ENCODE peak calls at places on chromosomes 4 and X, in ten cellular contexts. X is AG08396; E is stromal cell of bone marrow; Q is spleen; K is kidney glomerular epithelial cell; Z is Daoy; P is activated CD8-positive, alpha-beta memory T cell treated with anti-CD3 and anti-CD28 coated beads for 1 hour; C is NCI-H1417; T is lower leg skin; I is nephron progenitor cell. L is an unnamed sample.

GRCh38 chr4:123408471-123409084 is 12.0 kb downstream of the SPRY1 start:
- DNase-seq in X (no peak), E (no peak), Q (no peak), K (no peak), Z (no peak), P (no peak), C (no peak), T (no peak), I (no peak), L (no peak)

GRCh38 chr4:39975488-39976089 is 2.1 kb downstream of the PDS5A start:
- DNase-seq in X (peak; percentile 45), E (peak; percentile 39), Q (no peak), K (no peak), Z (no peak), P (no peak), C (no peak), T (no peak), I (no peak), L (no peak)

GRCh38 chrX:132491191-132491590 is 2.4 kb upstream of the MBNL3 start:
- DNase-seq in X (no peak), E (no peak), Q (no peak), K (no peak), Z (peak; percentile 53), P (no peak), C (no peak), T (no peak), I (no peak), L (peak; percentile 49)

GRCh38 chr4:7929530-7929951 is 10.1 kb downstream of the AFAP1 start:
- DNase-seq in X (no peak), E (no peak), Q (no peak), K (no peak), Z (no peak), P (no peak), C (peak; percentile 31), T (peak; percentile 88), I (no peak), L (no peak)

GRCh38 chr4:146260521-146260920 is 46.2 kb downstream of the REELD1 start:
- DNase-seq in X (no peak), E (no peak), Q (no peak), K (no peak), Z (no peak), P (no peak), C (no peak), T (no peak), I (no peak), L (no peak)

GRCh38 chr4:48483006-48483776 is at the start of gene SLC10A4:
- DNase-seq in X (no peak), E (no peak), Q (peak; percentile 74), K (no peak), Z (peak; percentile 27), P (no peak), C (peak; percentile 49), T (no peak), I (peak; percentile 78), L (peak; percentile 13)

GRCh38 chr4:22190855-22191254 is 242.3 kb upstream of the KCNIP4 start:
- DNase-seq in X (peak; percentile 13), E (peak; percentile 80), Q (no peak), K (peak; percentile 89), Z (peak; percentile 1), P (no peak), C (no peak), T (no peak), I (no peak), L (no peak)

GRCh38 chr4:159018062-159018629 is 84.7 kb upstream of the RAPGEF2 start:
- DNase-seq in X (no peak), E (no peak), Q (no peak), K (no peak), Z (no peak), P (no peak), C (no peak), T (no peak), I (no peak), L (no peak)

GRCh38 chr4:47646372-47646771 is 161.3 kb downstream of the ATP10D start:
- DNase-seq in X (no peak), E (no peak), Q (no peak), K (no peak), Z (no peak), P (no peak), C (no peak), T (no peak), I (no peak), L (no peak)

GRCh38 chrX:119833905-119834304 is 18.9 kb downstream of the UPF3B start:
- DNase-seq in X (no peak), E (no peak), Q (no peak), K (no peak), Z (no peak), P (no peak), C (no peak), T (no peak), I (no peak), L (no peak)

GRCh38 chr4:118865091-118865708 is 23.5 kb upstream of the SYNPO2 start:
- DNase-seq in X (peak; percentile 55), E (peak; percentile 34), Q (no peak), K (peak; percentile 75), Z (peak; percentile 25), P (no peak), C (peak; percentile 22), T (no peak), I (peak; percentile 18), L (peak; percentile 26)

GRCh38 chrX:134821901-134822300 is 163.6 kb upstream of the PLAC1 start:
- DNase-seq in X (no peak), E (no peak), Q (no peak), K (no peak), Z (no peak), P (no peak), C (no peak), T (no peak), I (no peak), L (no peak)

GRCh38 chrX:115357316-115357715 is 67.8 kb downstream of the LUZP4 start:
- DNase-seq in X (no peak), E (no peak), Q (no peak), K (no peak), Z (no peak), P (no peak), C (no peak), T (no peak), I (no peak), L (no peak)

GRCh38 chr4:88244821-88245579 is 39.4 kb downstream of the PPM1K start:
- DNase-seq in X (no peak), E (no peak), Q (peak; percentile 89), K (no peak), Z (no peak), P (no peak), C (no peak), T (no peak), I (no peak), L (no peak)

GRCh38 chr4:169045862-169046584 is 36.0 kb upstream of the CBR4 start:
- DNase-seq in X (no peak), E (no peak), Q (no peak), K (no peak), Z (no peak), P (no peak), C (peak; percentile 10), T (peak; percentile 78), I (no peak), L (no peak)

GRCh38 chrX:28108186-28108945 is 127.1 kb upstream of the DCAF8L1 start:
- DNase-seq in X (no peak), E (no peak), Q (no peak), K (no peak), Z (no peak), P (no peak), C (no peak), T (no peak), I (no peak), L (no peak)

GRCh38 chr4:85587952-85588351 is 113.0 kb downstream of the ARHGAP24 start:
- DNase-seq in X (no peak), E (no peak), Q (no peak), K (no peak), Z (no peak), P (no peak), C (no peak), T (no peak), I (no peak), L (no peak)

L was measured in NCI-H748 treated with DMSO at 0.1 percent for 48 hours.